ENCODE peak calls at places on chromosomes 11 and 22, in six cellular contexts. One of them, this sample, is unnamed. For H3K79me2, the result is how much of the 10 kb centered on the place peaks cover.

GRCh38 chr11:75873417-75874148 is 58.6 kb downstream of the UVRAG start:
- DNase-seq in H1: no peak
- DNase-seq in H9: no peak
- DNase-seq in GM23338: peak
- DNase-seq in OCI-LY7: peak
- DNase-seq in mammary epithelial cell: no peak
- DNase-seq in this sample: peak

GRCh38 chr11:64391839-64392238 is 32.9 kb downstream of the RPS6KA4 start:
- DNase-seq in GM23338: no peak
- DNase-seq in H1: no peak
- DNase-seq in H9: no peak
- DNase-seq in mammary epithelial cell: no peak
- DNase-seq in OCI-LY7: no peak
- DNase-seq in this sample: no peak

GRCh38 chr22:46462726-46463371 is 74.6 kb downstream of the CELSR1 start:
- DNase-seq in OCI-LY7: no peak
- DNase-seq in GM23338: no peak
- DNase-seq in H9: no peak
- DNase-seq in H1: no peak
- DNase-seq in mammary epithelial cell: peak
- DNase-seq in this sample: no peak

GRCh38 chr11:20477418-20478090 is 90.0 kb downstream of the PRMT3 start:
- DNase-seq in OCI-LY7: no peak
- DNase-seq in H1: no peak
- DNase-seq in GM23338: no peak
- DNase-seq in H9: no peak
- DNase-seq in mammary epithelial cell: no peak
- DNase-seq in this sample: no peak

GRCh38 chr11:57773026-57773598 is 11.5 kb downstream of the CTNND1 start:
- DNase-seq in GM23338: no peak
- DNase-seq in mammary epithelial cell: no peak
- DNase-seq in H9: no peak
- DNase-seq in H1: no peak
- DNase-seq in OCI-LY7: no peak
- DNase-seq in this sample: no peak

GRCh38 chr11:73100578-73100977 is 41.5 kb downstream of the FCHSD2 start:
- DNase-seq in H1: no peak
- DNase-seq in OCI-LY7: no peak
- DNase-seq in mammary epithelial cell: no peak
- DNase-seq in H9: no peak
- DNase-seq in GM23338: peak
- DNase-seq in this sample: no peak

GRCh38 chr11:111185259-111185658 is 60.3 kb upstream of the POU2AF2 start:
- DNase-seq in H1: no peak
- DNase-seq in H9: no peak
- DNase-seq in mammary epithelial cell: no peak
- DNase-seq in OCI-LY7: peak
- DNase-seq in GM23338: no peak
- DNase-seq in this sample: no peak

GRCh38 chr11:5293028-5293427 is 8.7 kb downstream of the OR51B4 start:
- DNase-seq in mammary epithelial cell: no peak
- DNase-seq in GM23338: no peak
- DNase-seq in OCI-LY7: no peak
- DNase-seq in H1: no peak
- DNase-seq in H9: no peak
- DNase-seq in this sample: no peak

GRCh38 chr11:6695377-6695776 is 12.2 kb upstream of the MRPL17 start:
- DNase-seq in OCI-LY7: no peak
- DNase-seq in H1: no peak
- DNase-seq in H9: no peak
- DNase-seq in mammary epithelial cell: no peak
- DNase-seq in GM23338: no peak
- DNase-seq in this sample: no peak

GRCh38 chr11:62446091-62446490 is 27.3 kb downstream of the SCGB1A1 start:
- DNase-seq in H1: no peak
- DNase-seq in H9: no peak
- DNase-seq in mammary epithelial cell: no peak
- DNase-seq in OCI-LY7: no peak
- DNase-seq in GM23338: no peak
- DNase-seq in this sample: no peak

GRCh38 chr11:130403301-130403804 is 25.1 kb downstream of the ADAMTS8 start:
- DNase-seq in GM23338: peak
- DNase-seq in H9: peak
- DNase-seq in H1: no peak
- DNase-seq in OCI-LY7: no peak
- DNase-seq in mammary epithelial cell: peak
- DNase-seq in this sample: no peak

GRCh38 chr11:34052608-34053160 is 1.2 kb downstream of the CAPRIN1 start:
- DNase-seq in mammary epithelial cell: peak
- DNase-seq in H9: no peak
- DNase-seq in GM23338: peak
- DNase-seq in OCI-LY7: peak
- DNase-seq in H1: peak
- DNase-seq in this sample: peak

GRCh38 chr11:63829823-63830489 is 9.0 kb upstream of the MARK2 start:
- DNase-seq in OCI-LY7: peak
- DNase-seq in mammary epithelial cell: no peak
- DNase-seq in H1: peak
- DNase-seq in GM23338: peak
- DNase-seq in H9: peak
- DNase-seq in this sample: peak

GRCh38 chr22:37577957-37578356 is 1.9 kb downstream of the LGALS2 start:
- DNase-seq in H9: no peak
- DNase-seq in GM23338: no peak
- DNase-seq in H1: no peak
- DNase-seq in mammary epithelial cell: no peak
- DNase-seq in OCI-LY7: no peak
- DNase-seq in this sample: no peak

GRCh38 chr22:46823248-46823647 is 60.8 kb downstream of the TBC1D22A start:
- DNase-seq in H9: no peak
- DNase-seq in OCI-LY7: no peak
- DNase-seq in mammary epithelial cell: no peak
- DNase-seq in H1: no peak
- DNase-seq in GM23338: no peak
- DNase-seq in this sample: no peak

GRCh38 chr11:27660171-27660570 is 40.1 kb downstream of the BDNF start:
- DNase-seq in H1: no peak
- DNase-seq in H9: no peak
- DNase-seq in OCI-LY7: no peak
- DNase-seq in GM23338: no peak
- DNase-seq in mammary epithelial cell: no peak
- DNase-seq in this sample: no peak

GRCh38 chr11:95512682-95513081 is 276.9 kb downstream of the FAM76B start:
- DNase-seq in OCI-LY7: no peak
- DNase-seq in GM23338: no peak
- DNase-seq in mammary epithelial cell: peak
- DNase-seq in H1: no peak
- DNase-seq in H9: no peak
- DNase-seq in this sample: no peak

GRCh38 chr11:86952933-86953637 is 2.1 kb downstream of the FZD4 start:
- DNase-seq in mammary epithelial cell: no peak
- DNase-seq in H1: no peak
- DNase-seq in H9: no peak
- DNase-seq in OCI-LY7: no peak
- DNase-seq in GM23338: peak
- DNase-seq in this sample: no peak

GRCh38 chr11:111148953-111149352 is 96.6 kb upstream of the POU2AF2 start:
- DNase-seq in mammary epithelial cell: no peak
- DNase-seq in GM23338: no peak
- DNase-seq in OCI-LY7: no peak
- DNase-seq in H9: no peak
- DNase-seq in H1: no peak
- DNase-seq in this sample: no peak

GRCh38 chr11:9566561-9567063 is 6.9 kb upstream of the WEE1 start:
- DNase-seq in OCI-LY7: no peak
- DNase-seq in H9: no peak
- DNase-seq in mammary epithelial cell: no peak
- DNase-seq in GM23338: no peak
- DNase-seq in H1: no peak
- DNase-seq in this sample: no peak

GRCh38 chr11:12403122-12403994 is 26.0 kb downstream of the PARVA start:
- DNase-seq in H1: no peak
- DNase-seq in OCI-LY7: no peak
- DNase-seq in H9: no peak
- DNase-seq in mammary epithelial cell: no peak
- DNase-seq in GM23338: no peak
- DNase-seq in this sample: no peak

GRCh38 chr11:21635359-21635758 is 557.5 kb upstream of the ANO5 start:
- DNase-seq in H1: no peak
- DNase-seq in GM23338: no peak
- DNase-seq in mammary epithelial cell: no peak
- DNase-seq in OCI-LY7: no peak
- DNase-seq in H9: no peak
- DNase-seq in this sample: no peak

GRCh38 chr22:43867839-43868652 is 5.7 kb upstream of the SULT4A1 start:
- DNase-seq in H1: peak
- DNase-seq in mammary epithelial cell: peak
- DNase-seq in OCI-LY7: peak
- DNase-seq in GM23338: peak
- DNase-seq in H9: peak
- DNase-seq in this sample: peak

GRCh38 chr11:9664276-9665171 is 647 bp downstream of the SWAP70 start:
- DNase-seq in GM23338: peak
- DNase-seq in mammary epithelial cell: peak
- DNase-seq in H1: no peak
- DNase-seq in OCI-LY7: peak
- DNase-seq in H9: peak
- DNase-seq in this sample: peak

GRCh38 chr22:39920134-39920743 is 19.4 kb downstream of the GRAP2 start:
- DNase-seq in H1: no peak
- DNase-seq in H9: no peak
- DNase-seq in mammary epithelial cell: no peak
- DNase-seq in OCI-LY7: no peak
- DNase-seq in GM23338: no peak
- DNase-seq in this sample: no peak

GRCh38 chr22:39926175-39927152 is 25.6 kb downstream of the GRAP2 start:
- DNase-seq in GM23338: no peak
- DNase-seq in H9: no peak
- DNase-seq in OCI-LY7: no peak
- DNase-seq in H1: no peak
- DNase-seq in mammary epithelial cell: no peak
- DNase-seq in this sample: no peak

GRCh38 chr22:39925273-39925672 is 24.4 kb downstream of the GRAP2 start:
- DNase-seq in mammary epithelial cell: no peak
- DNase-seq in H9: no peak
- DNase-seq in H1: no peak
- DNase-seq in GM23338: no peak
- DNase-seq in OCI-LY7: no peak
- DNase-seq in this sample: no peak

GRCh38 chr22:39924286-39924685 is 23.4 kb downstream of the GRAP2 start:
- DNase-seq in mammary epithelial cell: no peak
- DNase-seq in H1: no peak
- DNase-seq in GM23338: no peak
- DNase-seq in OCI-LY7: no peak
- DNase-seq in H9: no peak
- DNase-seq in this sample: no peak

DNA sequence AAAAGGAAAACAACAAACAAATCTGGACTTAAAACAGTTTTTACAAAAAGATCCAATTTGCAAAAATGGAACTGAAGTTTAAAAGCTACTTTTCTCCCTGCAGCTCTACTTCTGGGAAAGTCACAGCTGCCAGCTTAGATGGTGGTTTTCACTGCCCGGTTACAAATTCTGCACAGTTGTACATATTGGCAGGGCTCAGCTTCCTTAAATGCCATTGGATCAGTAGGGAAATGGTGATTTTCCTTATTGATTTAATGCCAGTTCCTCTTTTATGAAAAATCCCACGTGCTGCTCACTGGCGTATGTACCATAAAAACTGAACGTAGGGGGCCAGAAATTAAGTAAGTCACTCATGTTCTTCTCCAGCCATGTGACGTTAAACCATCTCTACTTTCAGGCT is 22.8 kb downstream of the GRAP2 start:
- DNase-seq in mammary epithelial cell: no peak
- DNase-seq in H1: no peak
- DNase-seq in GM23338: no peak
- DNase-seq in H9: no peak
- DNase-seq in OCI-LY7: no peak
- DNase-seq in this sample: no peak
- H3K79me2 ChIP-seq in mammary epithelial cell: under half
- H3K79me2 ChIP-seq in H1: under half
- H3K79me2 ChIP-seq in GM23338: under half
- H3K79me2 ChIP-seq in H9: under half
- H3K79me2 ChIP-seq in OCI-LY7: under half
- H3K79me2 ChIP-seq in this sample: under half

DNA sequence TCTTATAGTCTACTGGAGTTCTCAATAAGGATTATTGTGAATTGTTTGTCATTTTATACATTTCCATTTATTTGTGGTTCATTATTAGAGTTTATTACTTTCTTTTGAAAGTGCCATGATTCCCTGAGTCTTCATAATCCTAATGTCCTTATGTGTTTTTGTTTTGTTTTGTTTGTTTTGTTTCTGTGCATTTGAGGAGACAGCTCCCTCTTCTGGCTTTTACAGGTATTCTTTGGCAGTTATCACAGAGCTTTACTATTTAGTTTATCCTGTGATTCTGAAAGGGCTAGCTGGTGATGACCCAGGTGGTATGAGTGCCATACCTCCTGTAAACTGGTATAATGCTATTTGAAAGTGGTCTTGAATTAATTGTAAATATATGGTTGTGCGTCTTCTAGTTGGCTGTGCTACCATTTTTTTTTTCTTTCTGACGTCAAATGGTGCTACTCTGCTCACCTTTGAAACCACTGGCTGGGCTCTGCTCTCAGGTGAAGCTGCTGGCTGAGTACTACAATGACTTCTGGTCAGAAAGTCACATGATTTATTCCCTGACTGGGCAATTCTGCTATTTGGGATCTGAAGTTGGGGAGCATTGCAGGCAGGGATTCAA is 751.2 kb downstream of the JRKL start:
- DNase-seq in OCI-LY7: peak
- DNase-seq in GM23338: peak
- DNase-seq in H1: no peak
- DNase-seq in mammary epithelial cell: peak
- DNase-seq in H9: no peak
- DNase-seq in this sample: peak
- TF ChIP-seq CTCF in OCI-LY7: peak
- TF ChIP-seq CTCF in GM23338: peak
- TF ChIP-seq CTCF in H1: no peak
- TF ChIP-seq CTCF in mammary epithelial cell: peak
- TF ChIP-seq CTCF in H9: peak
- TF ChIP-seq CTCF in this sample: peak

GRCh38 chr11:1623716-1624115 is 1.8 kb upstream of the KRTAP5-4 start:
- DNase-seq in H9: no peak
- DNase-seq in OCI-LY7: no peak
- DNase-seq in mammary epithelial cell: no peak
- DNase-seq in GM23338: peak
- DNase-seq in H1: no peak
- DNase-seq in this sample: no peak
- H3K79me2 ChIP-seq in H9: under half
- H3K79me2 ChIP-seq in OCI-LY7: under half
- H3K79me2 ChIP-seq in mammary epithelial cell: under half
- H3K79me2 ChIP-seq in GM23338: under half
- H3K79me2 ChIP-seq in H1: under half
- H3K79me2 ChIP-seq in this sample: under half

DNA sequence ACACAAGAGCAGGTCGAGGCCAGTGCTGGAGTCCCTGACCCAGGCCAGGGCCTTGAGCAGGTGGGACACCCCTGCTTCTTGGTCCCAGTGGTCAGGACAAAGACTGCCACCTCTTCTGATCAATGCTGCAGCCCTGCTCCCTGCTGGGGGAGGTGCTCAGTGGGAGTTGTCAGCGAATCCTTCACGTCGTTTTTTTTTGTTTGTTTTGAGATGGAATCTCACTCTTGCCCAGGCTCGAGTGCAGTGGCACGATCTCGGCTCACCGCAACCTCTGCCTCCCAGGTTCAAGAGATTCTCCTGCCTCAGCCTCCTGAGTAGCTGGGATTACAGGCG is 34.7 kb downstream of the NUP50 start:
- DNase-seq in H1: peak
- DNase-seq in OCI-LY7: no peak
- DNase-seq in mammary epithelial cell: no peak
- DNase-seq in GM23338: no peak
- DNase-seq in H9: no peak
- DNase-seq in this sample: no peak
- TF ChIP-seq CTCF in H1: no peak
- TF ChIP-seq CTCF in OCI-LY7: no peak
- TF ChIP-seq CTCF in mammary epithelial cell: no peak
- TF ChIP-seq CTCF in GM23338: no peak
- TF ChIP-seq CTCF in H9: no peak
- TF ChIP-seq CTCF in this sample: no peak